ENCODE peak calls at places on chromosome 15, in ten cellular contexts. O is HFF-Myc, M is body of pancreas, I is fibroblast of lung, Q is IMR-90, V is brain microvascular endothelial cell, J is fibroblast of pulmonary artery, B is A549, U is astrocyte of the spinal cord, R is tibial nerve. F is an unnamed sample.

GRCh38 chr15:45333550-45333949 is 44.8 kb downstream of the GATM start:
- DNase-seq in J (peak; percentile 39), B (peak; percentile 6), R (no peak), V (peak; percentile 14), Q (peak; percentile 17), O (peak; percentile 51), M (peak; percentile 56), I (peak; percentile 19), U (peak; percentile 6), F (peak; percentile 38)

GRCh38 chr15:74369084-74369745 is 1.8 kb upstream of the CYP11A1 start:
- DNase-seq in Q (no peak), B (no peak), R (no peak), M (no peak), V (no peak), U (no peak), J (peak; percentile 33), I (no peak), O (no peak), F (no peak)

GRCh38 chr15:44545934-44546802 is 9.2 kb downstream of the EIF3J start:
- DNase-seq in I (peak; percentile 36), B (no peak), V (peak; percentile 29), O (no peak), Q (peak; percentile 52), M (no peak), R (no peak), U (peak; percentile 32), J (peak; percentile 29), F (peak; percentile 47)

GRCh38 chr15:31020542-31020941 is 29.1 kb upstream of the MTMR10 start:
- DNase-seq in B (no peak), O (no peak), M (no peak), U (peak; percentile 20), R (no peak), Q (peak; percentile 37), V (no peak), J (no peak), I (peak; percentile 37), F (no peak)

GRCh38 chr15:74816624-74817369 is 4.2 kb downstream of the LMAN1L start:
- DNase-seq in V (no peak), U (no peak), R (no peak), M (no peak), O (no peak), J (no peak), Q (no peak), I (no peak), B (no peak), F (no peak)

GRCh38 chr15:96416934-96417759 is 86.6 kb downstream of the NR2F2 start:
- DNase-seq in J (peak; percentile 23), R (no peak), Q (peak; percentile 4), V (no peak), U (no peak), B (peak; percentile 14), M (no peak), I (peak; percentile 9), O (no peak), F (peak; percentile 6)

GRCh38 chr15:38912067-38912466 is 347.5 kb upstream of the RASGRP1 start:
- DNase-seq in U (no peak), I (no peak), V (no peak), J (no peak), O (peak; percentile 17), R (no peak), Q (peak; percentile 48), B (no peak), M (no peak), F (peak; percentile 19)

GRCh38 chr15:57356636-57357035 is 19.7 kb upstream of the CGNL1 start:
- DNase-seq in I (peak; percentile 83), M (no peak), J (peak; percentile 60), O (no peak), Q (peak; percentile 43), B (no peak), V (peak; percentile 68), R (no peak), U (peak; percentile 51), F (no peak)

GRCh38 chr15:82951472-82952155 is 906 bp downstream of the HOMER2 start:
- DNase-seq in B (no peak), I (no peak), U (peak; percentile 19), V (no peak), Q (no peak), R (no peak), O (no peak), J (no peak), M (no peak), F (peak; percentile 6)
- H3K4me3 ChIP-seq in B (peak overlapping the region; percentile 75), I (peak overlapping the region; percentile 26), U (peak overlapping the region; percentile 33), V (peak overlapping the region; percentile 40), Q (no peak overlapping the region), R (peak overlapping the region; percentile 71), O (peak overlapping the region; percentile 15), J (no peak overlapping the region), M (peak overlapping the region; percentile 76), F (peak overlapping the region; percentile 2)

DNA sequence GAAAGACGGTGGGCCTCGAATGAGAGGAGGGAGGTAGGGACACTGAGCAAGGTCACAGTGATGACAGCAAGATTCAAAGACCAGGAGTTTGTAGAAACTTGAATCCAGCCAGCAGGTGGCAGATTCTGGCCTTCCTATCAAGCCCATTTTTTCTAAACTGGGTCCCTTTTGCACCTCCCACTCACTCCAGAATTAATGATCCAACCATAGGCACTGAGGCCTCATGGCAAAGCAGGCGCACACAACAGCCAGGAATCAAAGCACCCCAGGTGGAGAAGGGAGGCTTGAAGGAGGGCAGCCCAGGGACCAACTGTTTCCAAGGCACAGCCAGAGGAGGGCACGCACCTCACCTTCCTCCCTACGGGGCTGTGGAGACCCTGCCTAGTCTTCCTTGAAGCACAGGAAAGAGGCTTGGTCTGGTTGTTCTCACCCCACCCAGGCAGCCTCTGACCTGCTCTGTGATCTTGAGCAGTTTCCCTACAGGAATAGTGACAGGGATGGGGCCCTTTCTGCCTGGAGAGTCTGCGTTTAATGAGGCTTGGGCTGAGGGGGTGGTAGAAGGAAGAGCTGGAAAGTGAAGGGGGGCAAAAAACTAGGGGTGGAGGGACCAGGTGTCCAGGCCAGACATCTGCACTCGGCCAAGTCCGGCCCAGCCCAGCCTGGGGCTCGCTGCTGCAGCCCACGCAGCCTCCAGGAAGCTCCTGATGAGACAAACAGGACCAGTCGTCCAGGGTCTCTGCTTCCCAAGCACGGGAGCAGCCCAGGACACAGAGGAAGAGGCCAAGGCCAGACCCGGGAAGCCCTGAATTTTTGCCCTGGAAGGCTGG is 90.0 kb downstream of the ANP32A start:
- DNase-seq in U (peak; percentile 31), R (no peak), V (peak; percentile 39), J (peak; percentile 68), Q (peak; percentile 51), O (peak; percentile 6), B (peak; percentile 68), I (peak; percentile 42), M (peak; percentile 43), F (peak; percentile 56)
- TF ChIP-seq CTCF in U (peak; percentile 48), R (peak; percentile 49), V (peak; percentile 63), J (peak; percentile 51), Q (peak; percentile 52), O (peak; percentile 50), B (peak; percentile 65), I (peak; percentile 52), M (peak; percentile 66), F (peak; percentile 49)

GRCh38 chr15:28098360-28098765 is 752 bp downstream of the OCA2 start:
- DNase-seq in O (no peak), V (no peak), B (no peak), U (no peak), R (no peak), M (no peak), I (no peak), Q (no peak), J (no peak), F (no peak)

GRCh38 chr15:28100516-28101195 is 1.5 kb upstream of the OCA2 start:
- DNase-seq in J (no peak), B (no peak), I (no peak), M (no peak), O (no peak), V (no peak), U (no peak), R (no peak), Q (no peak), F (no peak)

GRCh38 chr15:28098766-28099554 is at the start of gene OCA2:
- DNase-seq in R (no peak), Q (peak; percentile 30), U (peak; percentile 66), V (no peak), J (peak; percentile 25), M (peak; percentile 41), B (peak; percentile 69), I (peak; percentile 50), O (peak; percentile 14), F (no peak)

GRCh38 chr15:28101201-28101600 is 2.1 kb upstream of the OCA2 start:
- DNase-seq in Q (no peak), V (no peak), J (no peak), I (no peak), R (no peak), B (no peak), U (no peak), M (no peak), O (no peak), F (no peak)

DNA sequence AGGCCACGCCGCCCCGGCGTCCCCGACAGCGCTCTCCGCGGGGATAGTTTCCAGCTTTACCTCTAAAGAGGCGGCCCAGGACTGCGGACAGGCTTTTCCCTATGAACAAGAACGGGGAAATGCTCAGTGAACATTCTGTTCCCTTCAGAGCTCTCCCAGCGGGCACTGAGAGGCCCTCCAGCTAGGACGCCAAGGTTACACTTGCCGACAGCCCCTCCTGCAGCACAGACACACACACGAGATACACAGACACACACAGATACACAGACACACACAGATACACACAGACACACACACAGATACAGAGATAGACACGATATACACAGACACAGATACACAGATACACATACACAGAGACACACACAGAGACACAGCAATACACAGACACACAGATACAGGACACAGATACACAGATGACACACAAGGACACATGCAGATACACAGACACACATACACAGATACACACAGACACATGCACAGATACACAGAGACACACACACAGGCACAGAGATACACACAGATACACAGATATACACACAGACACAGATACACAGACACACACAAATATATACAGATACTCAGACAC is 533 bp upstream of the OCA2 start:
- DNase-seq in U (no peak), O (no peak), I (no peak), J (no peak), R (no peak), B (no peak), Q (no peak), V (no peak), M (no peak), F (no peak)
- H3K4me3 ChIP-seq in U (peak overlapping the region; percentile 25), O (peak overlapping the region; percentile 7), I (no peak overlapping the region), J (peak overlapping the region; percentile 22), R (peak overlapping the region; percentile 44), B (peak overlapping the region; percentile 42), Q (no peak overlapping the region), V (peak overlapping the region; percentile 26), M (no peak overlapping the region), F (no peak overlapping the region)

GRCh38 chr15:94370197-94370987 is 139.0 kb downstream of the MCTP2 start:
- DNase-seq in U (peak; percentile 3), M (no peak), Q (no peak), R (no peak), I (peak; percentile 1), O (no peak), B (no peak), V (no peak), J (no peak), F (peak; percentile 19)

GRCh38 chr15:94381384-94381783 is 150.0 kb downstream of the MCTP2 start:
- DNase-seq in O (no peak), U (no peak), J (no peak), M (no peak), B (no peak), V (no peak), R (no peak), I (no peak), Q (no peak), F (no peak)

GRCh38 chr15:94380798-94381197 is 149.4 kb downstream of the MCTP2 start:
- DNase-seq in B (no peak), V (no peak), U (no peak), O (no peak), J (no peak), Q (no peak), I (no peak), M (no peak), R (no peak), F (no peak)

DNA sequence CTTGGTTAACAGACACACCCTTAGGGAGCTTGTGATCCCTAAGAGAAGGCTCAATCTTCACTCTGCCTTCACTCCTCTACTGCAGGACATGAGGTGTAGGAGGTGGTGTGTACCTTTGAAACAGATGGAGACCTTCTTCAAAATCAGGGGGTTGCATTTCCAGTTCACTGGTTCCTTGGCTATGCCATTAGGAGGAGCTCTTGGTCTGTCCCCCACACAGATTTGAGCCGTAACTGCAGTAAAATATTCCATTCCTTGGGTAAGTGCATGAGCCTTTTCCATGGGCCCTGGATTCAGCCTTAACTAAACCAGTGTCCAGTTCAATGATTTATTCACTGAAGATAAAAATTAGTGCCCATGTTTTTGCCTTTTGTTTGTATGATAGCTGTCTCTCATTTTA is 144.6 kb downstream of the MCTP2 start:
- DNase-seq in O (no peak), B (no peak), U (no peak), M (no peak), J (no peak), R (no peak), Q (no peak), V (no peak), I (no peak), F (no peak)
- TF ChIP-seq CTCF in O (no peak), B (no peak), U (no peak), M (no peak), J (no peak), R (no peak), Q (no peak), V (no peak), I (no peak), F (no peak)